ENCODE peak calls at places on chromosomes 11 and 22, in seven cellular contexts. One of them, this sample, is unnamed.

GRCh38 chr11:121476379-121477032 is 23.7 kb upstream of the SORL1-AS1 start:
- DNase-seq in adipocyte: no peak
- DNase-seq in brain microvascular endothelial cell: no peak
- DNase-seq in IMR-90: no peak
- DNase-seq in colonic mucosa: no peak
- DNase-seq in pancreas: no peak
- DNase-seq in lower lobe of right lung: no peak
- DNase-seq in this sample: peak; percentile 92

GRCh38 chr11:69352715-69353325 is 58.9 kb downstream of the MYEOV start:
- DNase-seq in lower lobe of right lung: peak; percentile 9
- DNase-seq in adipocyte: peak; percentile 67
- DNase-seq in brain microvascular endothelial cell: peak; percentile 95
- DNase-seq in colonic mucosa: peak; percentile 26
- DNase-seq in pancreas: no peak
- DNase-seq in IMR-90: peak; percentile 99
- DNase-seq in this sample: peak; percentile 97

GRCh38 chr22:36239401-36240171 is at the start of gene APOL2:
- DNase-seq in lower lobe of right lung: peak; percentile 94
- DNase-seq in colonic mucosa: peak; percentile 93
- DNase-seq in pancreas: peak; percentile 85
- DNase-seq in brain microvascular endothelial cell: peak; percentile 96
- DNase-seq in adipocyte: peak; percentile 97
- DNase-seq in IMR-90: peak; percentile 93
- DNase-seq in this sample: peak; percentile 87

GRCh38 chr11:34651551-34651950 is 30.7 kb downstream of the EHF start:
- DNase-seq in brain microvascular endothelial cell: peak; percentile 43
- DNase-seq in pancreas: no peak
- DNase-seq in adipocyte: no peak
- DNase-seq in IMR-90: peak; percentile 28
- DNase-seq in colonic mucosa: no peak
- DNase-seq in lower lobe of right lung: no peak
- DNase-seq in this sample: no peak

GRCh38 chr11:33135216-33135615 is 26.1 kb downstream of the CSTF3 start:
- DNase-seq in brain microvascular endothelial cell: peak; percentile 55
- DNase-seq in adipocyte: peak; percentile 82
- DNase-seq in pancreas: no peak
- DNase-seq in IMR-90: peak; percentile 85
- DNase-seq in colonic mucosa: no peak
- DNase-seq in lower lobe of right lung: no peak
- DNase-seq in this sample: no peak

GRCh38 chr11:41414771-41415440 is 44.5 kb downstream of the LRRC4C start:
- DNase-seq in lower lobe of right lung: no peak
- DNase-seq in IMR-90: no peak
- DNase-seq in brain microvascular endothelial cell: no peak
- DNase-seq in adipocyte: no peak
- DNase-seq in colonic mucosa: no peak
- DNase-seq in pancreas: no peak
- DNase-seq in this sample: no peak

GRCh38 chr11:34213366-34213765 is 107.9 kb downstream of the NAT10 start:
- DNase-seq in brain microvascular endothelial cell: no peak
- DNase-seq in colonic mucosa: no peak
- DNase-seq in lower lobe of right lung: no peak
- DNase-seq in adipocyte: peak; percentile 20
- DNase-seq in pancreas: no peak
- DNase-seq in IMR-90: peak; percentile 32
- DNase-seq in this sample: peak; percentile 85

GRCh38 chr11:95121687-95122086 is 32.0 kb downstream of the ENDOD1 start:
- DNase-seq in colonic mucosa: no peak
- DNase-seq in IMR-90: no peak
- DNase-seq in brain microvascular endothelial cell: no peak
- DNase-seq in pancreas: no peak
- DNase-seq in lower lobe of right lung: no peak
- DNase-seq in adipocyte: no peak
- DNase-seq in this sample: no peak

GRCh38 chr11:71447791-71448256 is 369 bp downstream of the DHCR7 start:
- DNase-seq in colonic mucosa: peak; percentile 34
- DNase-seq in brain microvascular endothelial cell: no peak
- DNase-seq in pancreas: no peak
- DNase-seq in adipocyte: peak; percentile 48
- DNase-seq in lower lobe of right lung: no peak
- DNase-seq in IMR-90: no peak
- DNase-seq in this sample: no peak

GRCh38 chr11:1939006-1939626 is 8.0 kb upstream of the MRPL23 start:
- DNase-seq in pancreas: peak; percentile 2
- DNase-seq in adipocyte: peak; percentile 11
- DNase-seq in IMR-90: no peak
- DNase-seq in lower lobe of right lung: no peak
- DNase-seq in colonic mucosa: no peak
- DNase-seq in brain microvascular endothelial cell: no peak
- DNase-seq in this sample: no peak

GRCh38 chr11:20388096-20389055 is 860 bp downstream of the PRMT3 start:
- DNase-seq in colonic mucosa: peak; percentile 52
- DNase-seq in adipocyte: peak; percentile 39
- DNase-seq in brain microvascular endothelial cell: no peak
- DNase-seq in lower lobe of right lung: no peak
- DNase-seq in pancreas: no peak
- DNase-seq in IMR-90: no peak
- DNase-seq in this sample: peak; percentile 15

GRCh38 chr22:19632671-19633148 is 81.6 kb upstream of the SEPTIN5 start:
- DNase-seq in IMR-90: no peak
- DNase-seq in pancreas: no peak
- DNase-seq in brain microvascular endothelial cell: no peak
- DNase-seq in adipocyte: no peak
- DNase-seq in colonic mucosa: no peak
- DNase-seq in lower lobe of right lung: no peak
- DNase-seq in this sample: peak; percentile 44

GRCh38 chr22:39363751-39364484 is 14.1 kb downstream of the SYNGR1 start:
- DNase-seq in IMR-90: no peak
- DNase-seq in brain microvascular endothelial cell: no peak
- DNase-seq in pancreas: no peak
- DNase-seq in lower lobe of right lung: no peak
- DNase-seq in colonic mucosa: no peak
- DNase-seq in adipocyte: no peak
- DNase-seq in this sample: no peak

GRCh38 chr11:688681-689080 is 6.3 kb downstream of the DEAF1 start:
- DNase-seq in lower lobe of right lung: no peak
- DNase-seq in pancreas: no peak
- DNase-seq in brain microvascular endothelial cell: no peak
- DNase-seq in colonic mucosa: no peak
- DNase-seq in adipocyte: no peak
- DNase-seq in IMR-90: no peak
- DNase-seq in this sample: no peak

GRCh38 chr22:48578138-48579034 is 1249.3 kb downstream of the BRD1 start:
- DNase-seq in lower lobe of right lung: peak; percentile 29
- DNase-seq in brain microvascular endothelial cell: no peak
- DNase-seq in pancreas: no peak
- DNase-seq in IMR-90: no peak
- DNase-seq in colonic mucosa: no peak
- DNase-seq in adipocyte: no peak
- DNase-seq in this sample: no peak

GRCh38 chr22:37972527-37972926 is 11.8 kb downstream of the SOX10 start:
- DNase-seq in colonic mucosa: no peak
- DNase-seq in adipocyte: no peak
- DNase-seq in pancreas: no peak
- DNase-seq in brain microvascular endothelial cell: no peak
- DNase-seq in IMR-90: no peak
- DNase-seq in lower lobe of right lung: no peak
- DNase-seq in this sample: no peak

GRCh38 chr11:65224939-65225283 is 36.9 kb upstream of the POLA2 start:
- DNase-seq in brain microvascular endothelial cell: peak; percentile 68
- DNase-seq in colonic mucosa: no peak
- DNase-seq in pancreas: no peak
- DNase-seq in IMR-90: peak; percentile 79
- DNase-seq in lower lobe of right lung: peak; percentile 76
- DNase-seq in adipocyte: peak; percentile 80
- DNase-seq in this sample: peak; percentile 88

GRCh38 chr11:38019072-38019775 is 1421.2 kb upstream of the RAG2 start:
- DNase-seq in colonic mucosa: no peak
- DNase-seq in IMR-90: no peak
- DNase-seq in adipocyte: no peak
- DNase-seq in pancreas: no peak
- DNase-seq in lower lobe of right lung: no peak
- DNase-seq in brain microvascular endothelial cell: no peak
- DNase-seq in this sample: peak; percentile 94

GRCh38 chr11:109853156-109853776 is 239.9 kb upstream of the ZC3H12C start:
- DNase-seq in IMR-90: peak; percentile 87
- DNase-seq in pancreas: no peak
- DNase-seq in lower lobe of right lung: no peak
- DNase-seq in colonic mucosa: no peak
- DNase-seq in brain microvascular endothelial cell: peak; percentile 79
- DNase-seq in adipocyte: peak; percentile 81
- DNase-seq in this sample: peak; percentile 83

GRCh38 chr11:110128161-110128560 is 35.0 kb downstream of the ZC3H12C start:
- DNase-seq in adipocyte: peak; percentile 71
- DNase-seq in brain microvascular endothelial cell: peak; percentile 34
- DNase-seq in pancreas: no peak
- DNase-seq in lower lobe of right lung: no peak
- DNase-seq in IMR-90: peak; percentile 42
- DNase-seq in colonic mucosa: no peak
- DNase-seq in this sample: no peak

GRCh38 chr22:35596821-35597220 is 20.3 kb downstream of the MB start:
- DNase-seq in pancreas: peak; percentile 68
- DNase-seq in IMR-90: no peak
- DNase-seq in colonic mucosa: no peak
- DNase-seq in brain microvascular endothelial cell: no peak
- DNase-seq in lower lobe of right lung: no peak
- DNase-seq in adipocyte: no peak
- DNase-seq in this sample: no peak

GRCh38 chr11:721913-722811 is 16.1 kb downstream of the EPS8L2 start:
- DNase-seq in pancreas: no peak
- DNase-seq in colonic mucosa: peak; percentile 49
- DNase-seq in brain microvascular endothelial cell: no peak
- DNase-seq in adipocyte: no peak
- DNase-seq in lower lobe of right lung: peak; percentile 79
- DNase-seq in IMR-90: no peak
- DNase-seq in this sample: no peak

GRCh38 chr11:66652651-66653050 is 14.1 kb downstream of the RBM4 start:
- DNase-seq in brain microvascular endothelial cell: no peak
- DNase-seq in IMR-90: no peak
- DNase-seq in colonic mucosa: no peak
- DNase-seq in lower lobe of right lung: no peak
- DNase-seq in adipocyte: no peak
- DNase-seq in pancreas: no peak
- DNase-seq in this sample: no peak

GRCh38 chr11:23217072-23217471 is 356.8 kb upstream of the CCDC179 start:
- DNase-seq in lower lobe of right lung: no peak
- DNase-seq in pancreas: no peak
- DNase-seq in adipocyte: no peak
- DNase-seq in brain microvascular endothelial cell: no peak
- DNase-seq in IMR-90: no peak
- DNase-seq in colonic mucosa: no peak
- DNase-seq in this sample: no peak

DNA sequence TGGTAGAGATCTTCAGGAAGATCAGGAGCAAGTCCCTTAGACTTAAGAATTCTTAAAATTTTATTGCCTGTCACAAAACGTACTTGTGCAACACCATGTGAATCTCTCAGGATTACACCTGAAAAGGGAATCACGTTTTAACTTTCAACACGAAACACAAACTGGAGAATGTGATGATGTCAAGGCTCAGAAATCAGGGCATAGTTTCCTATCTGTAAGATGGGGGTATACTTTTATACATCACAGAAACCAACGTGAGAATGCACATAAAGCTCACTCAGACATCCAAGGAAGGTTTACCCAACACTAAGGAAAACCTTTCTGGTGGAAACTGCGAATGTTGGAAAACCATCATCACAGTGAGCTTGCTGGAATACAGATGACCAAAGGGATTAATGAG is 2.0 kb downstream of the RPS13 start:
- DNase-seq in colonic mucosa: no peak
- DNase-seq in IMR-90: no peak
- DNase-seq in pancreas: no peak
- DNase-seq in lower lobe of right lung: no peak
- DNase-seq in adipocyte: peak; percentile 2
- DNase-seq in brain microvascular endothelial cell: no peak
- DNase-seq in this sample: no peak
- H3K36me3 ChIP-seq in colonic mucosa: no peaks in the 10 kb centered on the region
- H3K36me3 ChIP-seq in IMR-90: peaks cover 11% of the 10 kb centered on the region
- H3K36me3 ChIP-seq in pancreas: peaks cover 10% of the 10 kb centered on the region
- H3K36me3 ChIP-seq in lower lobe of right lung: peaks cover 41% of the 10 kb centered on the region
- H3K36me3 ChIP-seq in adipocyte: peaks cover 33% of the 10 kb centered on the region
- H3K36me3 ChIP-seq in brain microvascular endothelial cell: peaks cover 33% of the 10 kb centered on the region
- H3K36me3 ChIP-seq in this sample: peaks cover 14% of the 10 kb centered on the region

DNA sequence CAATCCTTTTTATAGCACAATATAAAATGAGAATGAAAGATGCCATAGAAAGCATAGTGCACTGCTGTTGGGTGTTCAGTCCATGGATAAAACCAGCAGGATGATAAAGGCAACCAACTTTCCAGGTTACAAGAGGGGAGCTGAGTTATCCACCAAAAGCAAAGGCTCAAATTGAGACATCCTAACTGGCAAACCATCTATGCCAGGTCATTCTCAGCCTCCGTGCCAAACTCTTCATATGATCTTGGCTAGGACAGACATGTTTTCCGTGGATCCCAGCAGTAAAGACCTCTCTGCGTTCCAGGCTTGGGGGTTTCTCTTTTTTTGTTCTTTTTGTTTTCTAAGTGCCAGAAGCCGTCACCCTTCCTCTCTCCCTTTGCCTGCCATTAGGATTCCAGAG is 7.3 kb upstream of the APOA1 start:
- DNase-seq in pancreas: no peak
- DNase-seq in lower lobe of right lung: no peak
- DNase-seq in IMR-90: no peak
- DNase-seq in brain microvascular endothelial cell: no peak
- DNase-seq in adipocyte: no peak
- DNase-seq in colonic mucosa: no peak
- DNase-seq in this sample: no peak
- H3K36me3 ChIP-seq in pancreas: peaks cover 15% of the 10 kb centered on the region
- H3K36me3 ChIP-seq in lower lobe of right lung: peaks cover 72% of the 10 kb centered on the region
- H3K36me3 ChIP-seq in IMR-90: peaks cover 42% of the 10 kb centered on the region
- H3K36me3 ChIP-seq in brain microvascular endothelial cell: peaks cover 10% of the 10 kb centered on the region
- H3K36me3 ChIP-seq in adipocyte: peaks cover 52% of the 10 kb centered on the region
- H3K36me3 ChIP-seq in colonic mucosa: peaks cover 11% of the 10 kb centered on the region
- H3K36me3 ChIP-seq in this sample: peaks cover 21% of the 10 kb centered on the region

GRCh38 chr11:61401558-61401957 is 9.2 kb downstream of the TMEM216 start:
- DNase-seq in lower lobe of right lung: no peak
- DNase-seq in adipocyte: no peak
- DNase-seq in IMR-90: no peak
- DNase-seq in colonic mucosa: no peak
- DNase-seq in pancreas: no peak
- DNase-seq in brain microvascular endothelial cell: no peak
- DNase-seq in this sample: no peak
- H3K36me3 ChIP-seq in lower lobe of right lung: peaks cover 85% of the 10 kb centered on the region
- H3K36me3 ChIP-seq in adipocyte: peaks cover 70% of the 10 kb centered on the region
- H3K36me3 ChIP-seq in IMR-90: peaks cover 46% of the 10 kb centered on the region
- H3K36me3 ChIP-seq in colonic mucosa: peaks cover 8% of the 10 kb centered on the region
- H3K36me3 ChIP-seq in pancreas: peaks cover 8% of the 10 kb centered on the region
- H3K36me3 ChIP-seq in brain microvascular endothelial cell: peaks cover 48% of the 10 kb centered on the region
- H3K36me3 ChIP-seq in this sample: peaks cover 16% of the 10 kb centered on the region

GRCh38 chr11:93603225-93603624 is 58.3 kb upstream of the CEP295 start:
- DNase-seq in lower lobe of right lung: no peak
- DNase-seq in brain microvascular endothelial cell: no peak
- DNase-seq in pancreas: no peak
- DNase-seq in colonic mucosa: no peak
- DNase-seq in IMR-90: no peak
- DNase-seq in adipocyte: no peak
- DNase-seq in this sample: no peak
- H3K36me3 ChIP-seq in lower lobe of right lung: no peaks in the 10 kb centered on the region
- H3K36me3 ChIP-seq in brain microvascular endothelial cell: no peaks in the 10 kb centered on the region
- H3K36me3 ChIP-seq in pancreas: no peaks in the 10 kb centered on the region
- H3K36me3 ChIP-seq in colonic mucosa: no peaks in the 10 kb centered on the region
- H3K36me3 ChIP-seq in IMR-90: no peaks in the 10 kb centered on the region
- H3K36me3 ChIP-seq in adipocyte: no peaks in the 10 kb centered on the region
- H3K36me3 ChIP-seq in this sample: no peaks in the 10 kb centered on the region

This sample was measured in bronchial epithelial cell.